ENCODE peak calls at places on chromosomes 2 and 18, in six cellular contexts. One of them, this sample, is unnamed.

GRCh38 chr18:24659837-24660720 is 199.6 kb downstream of the HRH4 start:
- DNase-seq in lower lobe of right lung: peak; percentile 46
- DNase-seq in psoas muscle: peak; percentile 44
- DNase-seq in fibroblast of lung: peak; percentile 62
- DNase-seq in spleen: peak; percentile 80
- DNase-seq in neuronal stem cell: no peak
- DNase-seq in this sample: peak; percentile 34

GRCh38 chr2:45945182-45945779 is 293.8 kb downstream of the PRKCE start:
- DNase-seq in lower lobe of right lung: no peak
- DNase-seq in psoas muscle: no peak
- DNase-seq in fibroblast of lung: no peak
- DNase-seq in spleen: no peak
- DNase-seq in neuronal stem cell: no peak
- DNase-seq in this sample: no peak

GRCh38 chr2:15979759-15980604 is 39.6 kb downstream of the MYCN start:
- DNase-seq in lower lobe of right lung: no peak
- DNase-seq in psoas muscle: no peak
- DNase-seq in fibroblast of lung: no peak
- DNase-seq in spleen: no peak
- DNase-seq in neuronal stem cell: peak; percentile 38
- DNase-seq in this sample: no peak

GRCh38 chr2:114068438-114068837 is 178.5 kb downstream of the ACTR3 start:
- DNase-seq in lower lobe of right lung: no peak
- DNase-seq in psoas muscle: no peak
- DNase-seq in fibroblast of lung: no peak
- DNase-seq in spleen: no peak
- DNase-seq in neuronal stem cell: peak; percentile 24
- DNase-seq in this sample: no peak

GRCh38 chr2:231803739-231804138 is 17.5 kb downstream of the COPS7B start:
- DNase-seq in lower lobe of right lung: no peak
- DNase-seq in psoas muscle: no peak
- DNase-seq in fibroblast of lung: no peak
- DNase-seq in spleen: no peak
- DNase-seq in neuronal stem cell: no peak
- DNase-seq in this sample: no peak

GRCh38 chr18:55869547-55869946 is 281.6 kb upstream of the TCF4 start:
- DNase-seq in lower lobe of right lung: no peak
- DNase-seq in psoas muscle: no peak
- DNase-seq in fibroblast of lung: no peak
- DNase-seq in spleen: no peak
- DNase-seq in neuronal stem cell: no peak
- DNase-seq in this sample: no peak

GRCh38 chr2:233428438-233428837 is 74.1 kb downstream of the DGKD start:
- DNase-seq in lower lobe of right lung: no peak
- DNase-seq in psoas muscle: no peak
- DNase-seq in fibroblast of lung: no peak
- DNase-seq in spleen: no peak
- DNase-seq in neuronal stem cell: no peak
- DNase-seq in this sample: no peak

GRCh38 chr18:79425573-79425895 is 29.8 kb downstream of the NFATC1 start:
- DNase-seq in lower lobe of right lung: no peak
- DNase-seq in psoas muscle: no peak
- DNase-seq in fibroblast of lung: no peak
- DNase-seq in spleen: no peak
- DNase-seq in neuronal stem cell: no peak
- DNase-seq in this sample: peak; percentile 64

GRCh38 chr18:79682896-79683625 is 3.5 kb downstream of the CTDP1 start:
- DNase-seq in lower lobe of right lung: no peak
- DNase-seq in psoas muscle: no peak
- DNase-seq in fibroblast of lung: no peak
- DNase-seq in spleen: no peak
- DNase-seq in neuronal stem cell: no peak
- DNase-seq in this sample: no peak

GRCh38 chr2:182715121-182715895 is 749 bp upstream of the DNAJC10 start:
- DNase-seq in lower lobe of right lung: no peak
- DNase-seq in psoas muscle: no peak
- DNase-seq in fibroblast of lung: peak; percentile 65
- DNase-seq in spleen: no peak
- DNase-seq in neuronal stem cell: no peak
- DNase-seq in this sample: no peak

GRCh38 chr2:99389371-99389770 is 52.2 kb downstream of the EIF5B start:
- DNase-seq in lower lobe of right lung: no peak
- DNase-seq in psoas muscle: no peak
- DNase-seq in fibroblast of lung: peak; percentile 29
- DNase-seq in spleen: no peak
- DNase-seq in neuronal stem cell: no peak
- DNase-seq in this sample: no peak

GRCh38 chr2:37588316-37588777 is 83.1 kb downstream of the CDC42EP3 start:
- DNase-seq in lower lobe of right lung: no peak
- DNase-seq in psoas muscle: no peak
- DNase-seq in fibroblast of lung: peak; percentile 38
- DNase-seq in spleen: no peak
- DNase-seq in neuronal stem cell: no peak
- DNase-seq in this sample: no peak

GRCh38 chr2:212181646-212182045 is 357.0 kb downstream of the ERBB4 start:
- DNase-seq in lower lobe of right lung: no peak
- DNase-seq in psoas muscle: no peak
- DNase-seq in fibroblast of lung: no peak
- DNase-seq in spleen: no peak
- DNase-seq in neuronal stem cell: no peak
- DNase-seq in this sample: no peak

GRCh38 chr2:46645681-46646162 is 166.4 kb downstream of the TMEM247 start:
- DNase-seq in lower lobe of right lung: no peak
- DNase-seq in psoas muscle: no peak
- DNase-seq in fibroblast of lung: peak; percentile 65
- DNase-seq in spleen: no peak
- DNase-seq in neuronal stem cell: no peak
- DNase-seq in this sample: peak; percentile 60

GRCh38 chr2:134240061-134240460 is 13.8 kb upstream of the MGAT5 start:
- DNase-seq in lower lobe of right lung: no peak
- DNase-seq in psoas muscle: no peak
- DNase-seq in fibroblast of lung: no peak
- DNase-seq in spleen: no peak
- DNase-seq in neuronal stem cell: no peak
- DNase-seq in this sample: no peak

GRCh38 chr2:60973705-60974104 is 43.8 kb upstream of the PEX13 start:
- DNase-seq in lower lobe of right lung: no peak
- DNase-seq in psoas muscle: no peak
- DNase-seq in fibroblast of lung: no peak
- DNase-seq in spleen: no peak
- DNase-seq in neuronal stem cell: no peak
- DNase-seq in this sample: no peak

GRCh38 chr2:139495851-139496250 is 715.7 kb upstream of the NXPH2 start:
- DNase-seq in lower lobe of right lung: no peak
- DNase-seq in psoas muscle: no peak
- DNase-seq in fibroblast of lung: no peak
- DNase-seq in spleen: no peak
- DNase-seq in neuronal stem cell: no peak
- DNase-seq in this sample: no peak

GRCh38 chr18:9101730-9102390 is 639 bp upstream of the NDUFV2 start:
- DNase-seq in lower lobe of right lung: no peak
- DNase-seq in psoas muscle: no peak
- DNase-seq in fibroblast of lung: peak; percentile 84
- DNase-seq in spleen: no peak
- DNase-seq in neuronal stem cell: no peak
- DNase-seq in this sample: no peak

GRCh38 chr2:71603311-71603794 is 150.0 kb downstream of the DYSF start:
- DNase-seq in lower lobe of right lung: peak; percentile 45
- DNase-seq in psoas muscle: peak; percentile 34
- DNase-seq in fibroblast of lung: no peak
- DNase-seq in spleen: peak; percentile 68
- DNase-seq in neuronal stem cell: no peak
- DNase-seq in this sample: peak; percentile 40

GRCh38 chr2:100418563-100418962 is 1.1 kb upstream of the CHST10 start:
- DNase-seq in lower lobe of right lung: no peak
- DNase-seq in psoas muscle: no peak
- DNase-seq in fibroblast of lung: no peak
- DNase-seq in spleen: no peak
- DNase-seq in neuronal stem cell: no peak
- DNase-seq in this sample: no peak

GRCh38 chr2:160220001-160220400 is 19.9 kb upstream of the ITGB6 start:
- DNase-seq in lower lobe of right lung: no peak
- DNase-seq in psoas muscle: no peak
- DNase-seq in fibroblast of lung: no peak
- DNase-seq in spleen: no peak
- DNase-seq in neuronal stem cell: no peak
- DNase-seq in this sample: no peak

GRCh38 chr18:42184685-42185477 is 229.8 kb downstream of the PIK3C3 start:
- DNase-seq in lower lobe of right lung: no peak
- DNase-seq in psoas muscle: no peak
- DNase-seq in fibroblast of lung: no peak
- DNase-seq in spleen: no peak
- DNase-seq in neuronal stem cell: no peak
- DNase-seq in this sample: no peak

GRCh38 chr2:112876971-112877361 is 34.0 kb upstream of the IL37 start:
- DNase-seq in lower lobe of right lung: no peak
- DNase-seq in psoas muscle: no peak
- DNase-seq in fibroblast of lung: no peak
- DNase-seq in spleen: no peak
- DNase-seq in neuronal stem cell: no peak
- DNase-seq in this sample: no peak

GRCh38 chr2:241659150-241659739 is 21.8 kb downstream of the ATG4B start:
- DNase-seq in lower lobe of right lung: no peak
- DNase-seq in psoas muscle: no peak
- DNase-seq in fibroblast of lung: peak; percentile 82
- DNase-seq in spleen: no peak
- DNase-seq in neuronal stem cell: peak; percentile 39
- DNase-seq in this sample: no peak

GRCh38 chr2:2326653-2327052 is 4.4 kb downstream of the MYT1L start:
- DNase-seq in lower lobe of right lung: no peak
- DNase-seq in psoas muscle: no peak
- DNase-seq in fibroblast of lung: no peak
- DNase-seq in spleen: no peak
- DNase-seq in neuronal stem cell: no peak
- DNase-seq in this sample: no peak

GRCh38 chr2:2326053-2326452 is 5.0 kb downstream of the MYT1L start:
- DNase-seq in lower lobe of right lung: no peak
- DNase-seq in psoas muscle: no peak
- DNase-seq in fibroblast of lung: no peak
- DNase-seq in spleen: no peak
- DNase-seq in neuronal stem cell: no peak
- DNase-seq in this sample: no peak

GRCh38 chr2:2324565-2325101 is 6.4 kb downstream of the MYT1L start:
- DNase-seq in lower lobe of right lung: no peak
- DNase-seq in psoas muscle: no peak
- DNase-seq in fibroblast of lung: no peak
- DNase-seq in spleen: no peak
- DNase-seq in neuronal stem cell: no peak
- DNase-seq in this sample: no peak

GRCh38 chr2:2324119-2324518 is 7.0 kb downstream of the MYT1L start:
- DNase-seq in lower lobe of right lung: no peak
- DNase-seq in psoas muscle: no peak
- DNase-seq in fibroblast of lung: no peak
- DNase-seq in spleen: no peak
- DNase-seq in neuronal stem cell: no peak
- DNase-seq in this sample: no peak

GRCh38 chr2:2325538-2325937 is 5.5 kb downstream of the MYT1L start:
- DNase-seq in lower lobe of right lung: no peak
- DNase-seq in psoas muscle: no peak
- DNase-seq in fibroblast of lung: no peak
- DNase-seq in spleen: no peak
- DNase-seq in neuronal stem cell: no peak
- DNase-seq in this sample: no peak
- H3K4me3 ChIP-seq in lower lobe of right lung: no peak overlapping the region
- H3K4me3 ChIP-seq in psoas muscle: no peak overlapping the region
- H3K4me3 ChIP-seq in fibroblast of lung: no peak overlapping the region
- H3K4me3 ChIP-seq in spleen: no peak overlapping the region
- H3K4me3 ChIP-seq in neuronal stem cell: no peak overlapping the region
- H3K4me3 ChIP-seq in this sample: no peak overlapping the region

GRCh38 chr2:23385351-23385747 is 370 bp downstream of the KLHL29 start:
- DNase-seq in lower lobe of right lung: no peak
- DNase-seq in psoas muscle: peak; percentile 37
- DNase-seq in fibroblast of lung: peak; percentile 34
- DNase-seq in spleen: peak; percentile 82
- DNase-seq in neuronal stem cell: no peak
- DNase-seq in this sample: no peak
- H3K27ac ChIP-seq in lower lobe of right lung: peak overlapping the region; percentile 49
- H3K27ac ChIP-seq in psoas muscle: peak overlapping the region; percentile 47
- H3K27ac ChIP-seq in fibroblast of lung: peak overlapping the region; percentile 22
- H3K27ac ChIP-seq in spleen: peak overlapping the region; percentile 74
- H3K27ac ChIP-seq in neuronal stem cell: no peak overlapping the region
- H3K27ac ChIP-seq in this sample: peak overlapping the region; percentile 39

GRCh38 chr2:96336873-96337272 is 1.3 kb downstream of the NCAPH start:
- DNase-seq in lower lobe of right lung: no peak
- DNase-seq in psoas muscle: no peak
- DNase-seq in fibroblast of lung: no peak
- DNase-seq in spleen: no peak
- DNase-seq in neuronal stem cell: no peak
- DNase-seq in this sample: no peak
- H3K4me3 ChIP-seq in lower lobe of right lung: no peak overlapping the region
- H3K4me3 ChIP-seq in psoas muscle: no peak overlapping the region
- H3K4me3 ChIP-seq in fibroblast of lung: no peak overlapping the region
- H3K4me3 ChIP-seq in spleen: no peak overlapping the region
- H3K4me3 ChIP-seq in neuronal stem cell: peak overlapping the region; percentile 70
- H3K4me3 ChIP-seq in this sample: no peak overlapping the region

DNA sequence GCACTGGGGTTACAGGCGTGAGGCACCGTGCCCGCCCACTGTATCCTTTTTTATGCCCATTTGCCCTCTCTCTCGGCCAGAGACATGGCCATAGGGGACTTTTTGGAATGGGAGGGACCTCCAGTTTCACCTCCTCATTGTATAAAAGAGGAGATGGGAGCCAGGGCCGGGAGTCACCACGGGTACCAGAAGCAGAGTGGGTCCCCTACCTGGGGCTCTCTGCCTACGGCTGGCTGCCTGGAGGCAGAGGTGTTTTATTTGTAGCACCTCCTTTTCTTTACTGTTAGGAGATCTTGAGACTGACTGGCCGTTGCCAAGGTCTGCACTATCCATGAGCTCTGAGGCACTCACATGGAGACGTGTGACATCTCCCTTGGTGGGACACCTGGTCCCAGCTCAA is 162.8 kb downstream of the LDLRAD4 start:
- DNase-seq in lower lobe of right lung: no peak
- DNase-seq in psoas muscle: no peak
- DNase-seq in fibroblast of lung: no peak
- DNase-seq in spleen: no peak
- DNase-seq in neuronal stem cell: no peak
- DNase-seq in this sample: no peak
- H3K27ac ChIP-seq in lower lobe of right lung: peak overlapping the region; percentile 80
- H3K27ac ChIP-seq in psoas muscle: peak overlapping the region; percentile 70
- H3K27ac ChIP-seq in fibroblast of lung: no peak overlapping the region
- H3K27ac ChIP-seq in spleen: peak overlapping the region; percentile 87
- H3K27ac ChIP-seq in neuronal stem cell: no peak overlapping the region
- H3K27ac ChIP-seq in this sample: peak overlapping the region; percentile 83

GRCh38 chr2:240162531-240162930 is 22.1 kb upstream of the OTOS start:
- DNase-seq in lower lobe of right lung: peak; percentile 20
- DNase-seq in psoas muscle: peak; percentile 1
- DNase-seq in fibroblast of lung: no peak
- DNase-seq in spleen: peak; percentile 40
- DNase-seq in neuronal stem cell: no peak
- DNase-seq in this sample: peak; percentile 42
- H3K4me3 ChIP-seq in lower lobe of right lung: no peak overlapping the region
- H3K4me3 ChIP-seq in psoas muscle: no peak overlapping the region
- H3K4me3 ChIP-seq in fibroblast of lung: no peak overlapping the region
- H3K4me3 ChIP-seq in spleen: no peak overlapping the region
- H3K4me3 ChIP-seq in neuronal stem cell: no peak overlapping the region
- H3K4me3 ChIP-seq in this sample: no peak overlapping the region

This sample was measured in left lung.